ENCODE peak calls at places on chromosome 3, in six cellular contexts. J is sigmoid colon, M is spleen, E is suprapubic skin, I is HCT116, K is SK-N-SH. X is an unnamed sample.
A peak's percentile ranks its signal among the peaks of the same experiment; 100 is the strongest.

GRCh38 chr3:55486857-55487375 is at the start of gene WNT5A:
- DNase-seq in J (peak; percentile 67), M (peak; percentile 79), E (peak; percentile 59), I (no peak), K (peak; percentile 73), X (peak; percentile 91)

GRCh38 chr3:128784228-128784627 is 58.2 kb downstream of the RAB7A start:
- DNase-seq in J (no peak), M (peak; percentile 80), E (no peak), I (no peak), K (peak; percentile 48), X (no peak)

GRCh38 chr3:196631655-196632032 is 7.8 kb upstream of the NRROS start:
- DNase-seq in J (no peak), M (no peak), E (no peak), I (no peak), K (no peak), X (no peak)

GRCh38 chr3:156551261-156551660 is 3.7 kb downstream of the SSR3 start:
- DNase-seq in J (no peak), M (no peak), E (no peak), I (no peak), K (no peak), X (no peak)

GRCh38 chr3:66824450-66824849 is 173.7 kb upstream of the KBTBD8 start:
- DNase-seq in J (no peak), M (no peak), E (no peak), I (no peak), K (no peak), X (no peak)

GRCh38 chr3:50406487-50406886 is 47.2 kb upstream of the TMEM115 start:
- DNase-seq in J (no peak), M (no peak), E (no peak), I (no peak), K (no peak), X (no peak)

GRCh38 chr3:143707848-143708247 is 140.4 kb downstream of the SLC9A9 start:
- DNase-seq in J (no peak), M (no peak), E (no peak), I (no peak), K (no peak), X (no peak)

GRCh38 chr3:46406440-46406785 is 453 bp downstream of the CCR5AS start:
- DNase-seq in J (peak; percentile 68), M (no peak), E (peak; percentile 72), I (no peak), K (no peak), X (peak; percentile 75)

GRCh38 chr3:72957303-72957702 is 39.3 kb upstream of the PPP4R2 start:
- DNase-seq in J (peak; percentile 69), M (no peak), E (no peak), I (no peak), K (no peak), X (no peak)

GRCh38 chr3:50166309-50167019 is 11.3 kb downstream of the SEMA3F start:
- DNase-seq in J (no peak), M (no peak), E (no peak), I (no peak), K (no peak), X (no peak)

GRCh38 chr3:157837341-157837740 is 268.9 kb downstream of the SHOX2 start:
- DNase-seq in J (no peak), M (no peak), E (no peak), I (no peak), K (no peak), X (no peak)

GRCh38 chr3:154181127-154181691 is 60.0 kb downstream of the ARHGEF26 start:
- DNase-seq in J (peak; percentile 63), M (no peak), E (no peak), I (no peak), K (peak; percentile 32), X (peak; percentile 35)

GRCh38 chr3:16906679-16907078 is 21.9 kb downstream of the PLCL2 start:
- DNase-seq in J (no peak), M (no peak), E (no peak), I (no peak), K (no peak), X (no peak)

GRCh38 chr3:114558271-114558670 is 264.4 kb downstream of the TIGIT start:
- DNase-seq in J (no peak), M (no peak), E (no peak), I (no peak), K (no peak), X (no peak)

GRCh38 chr3:9770276-9770812 is 597 bp upstream of the CAMK1 start:
- DNase-seq in J (peak; percentile 97), M (no peak), E (peak; percentile 92), I (no peak), K (peak; percentile 40), X (no peak)
- TF ChIP-seq POLR2AphosphoS5 in J (peak; percentile 19), M (no peak), E (no peak), I (no peak), K (no peak), X (no peak)

GRCh38 chr3:12323237-12323636 is 34.4 kb downstream of the PPARG start:
- DNase-seq in J (no peak), M (no peak), E (no peak), I (no peak), K (no peak), X (no peak)
- H3K36me3 ChIP-seq in J (no peaks in the 10 kb centered on the region), M (no peaks in the 10 kb centered on the region), E (no peaks in the 10 kb centered on the region), I (no peaks in the 10 kb centered on the region), K (no peaks in the 10 kb centered on the region), X (no peaks in the 10 kb centered on the region)

GRCh38 chr3:15331072-15331605 is 1.2 kb downstream of the SH3BP5 start:
- DNase-seq in J (no peak), M (no peak), E (no peak), I (no peak), K (no peak), X (no peak)

GRCh38 chr3:15333957-15334263 is 1.5 kb upstream of the SH3BP5 start:
- DNase-seq in J (no peak), M (no peak), E (no peak), I (no peak), K (no peak), X (no peak)

GRCh38 chr3:15331606-15332404 is 581 bp downstream of the SH3BP5 start:
- DNase-seq in J (peak; percentile 84), M (peak; percentile 91), E (peak; percentile 80), I (no peak), K (peak; percentile 77), X (peak; percentile 50)

GRCh38 chr3:15333099-15333956 is 942 bp upstream of the SH3BP5 start:
- DNase-seq in J (no peak), M (no peak), E (no peak), I (no peak), K (no peak), X (no peak)

DNA sequence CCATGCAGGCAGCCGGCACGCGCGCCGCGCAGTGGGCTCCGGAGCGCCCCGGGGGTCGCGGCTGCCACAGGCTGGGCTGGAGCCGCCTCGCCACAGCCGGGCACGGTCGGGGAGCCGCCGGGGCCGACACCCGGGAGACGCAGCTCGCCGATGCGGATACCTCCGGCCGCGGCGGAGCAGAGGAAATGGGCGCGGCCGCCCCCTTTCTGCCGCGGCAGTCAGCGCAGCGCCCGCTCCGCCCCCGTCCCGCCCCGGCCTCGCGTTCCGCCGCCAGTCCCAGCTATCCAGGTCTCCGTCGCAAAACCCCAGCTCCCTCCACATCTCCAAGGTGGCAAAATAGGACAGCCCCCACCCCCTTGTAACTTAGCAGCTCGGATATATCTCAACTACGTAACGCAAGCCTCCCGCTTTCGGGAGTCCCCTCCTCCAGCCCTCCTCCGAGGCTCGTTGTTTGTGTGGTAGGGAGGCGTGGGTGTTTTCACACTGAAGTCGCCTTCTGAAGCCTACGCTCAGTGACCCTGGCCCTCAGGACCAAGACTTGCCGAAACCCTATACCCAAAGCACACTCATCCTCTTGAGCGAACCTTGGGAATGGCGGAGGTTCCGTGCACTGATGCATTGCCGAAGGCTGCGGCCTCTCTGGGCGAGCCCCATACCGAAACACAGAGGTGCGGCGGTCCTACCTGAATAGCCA is at the start of gene SH3BP5:
- DNase-seq in J (peak; percentile 85), M (peak; percentile 97), E (peak; percentile 85), I (peak; percentile 26), K (peak; percentile 93), X (peak; percentile 96)
- TF ChIP-seq POLR2AphosphoS5 in J (peak; percentile 79), M (peak; percentile 78), E (peak; percentile 10), I (peak; percentile 84), K (peak; percentile 60), X (peak; percentile 20)

GRCh38 chr3:25648925-25649828 is 15.5 kb downstream of the TOP2B start:
- DNase-seq in J (no peak), M (no peak), E (no peak), I (no peak), K (no peak), X (no peak)

GRCh38 chr3:25654576-25654975 is 10.1 kb downstream of the TOP2B start:
- DNase-seq in J (no peak), M (no peak), E (no peak), I (no peak), K (no peak), X (no peak)

GRCh38 chr3:25653322-25653721 is 11.4 kb downstream of the TOP2B start:
- DNase-seq in J (no peak), M (no peak), E (no peak), I (no peak), K (no peak), X (no peak)

GRCh38 chr3:25655659-25656058 is 9.0 kb downstream of the TOP2B start:
- DNase-seq in J (no peak), M (no peak), E (no peak), I (no peak), K (no peak), X (no peak)

GRCh38 chr3:25652921-25653320 is 11.8 kb downstream of the TOP2B start:
- DNase-seq in J (no peak), M (no peak), E (no peak), I (no peak), K (no peak), X (no peak)
- H3K36me3 ChIP-seq in J (no peaks in the 10 kb centered on the region), M (peaks cover 9% of the 10 kb centered on the region), E (no peaks in the 10 kb centered on the region), I (no peaks in the 10 kb centered on the region), K (peaks cover 22% of the 10 kb centered on the region), X (no peaks in the 10 kb centered on the region)

DNA sequence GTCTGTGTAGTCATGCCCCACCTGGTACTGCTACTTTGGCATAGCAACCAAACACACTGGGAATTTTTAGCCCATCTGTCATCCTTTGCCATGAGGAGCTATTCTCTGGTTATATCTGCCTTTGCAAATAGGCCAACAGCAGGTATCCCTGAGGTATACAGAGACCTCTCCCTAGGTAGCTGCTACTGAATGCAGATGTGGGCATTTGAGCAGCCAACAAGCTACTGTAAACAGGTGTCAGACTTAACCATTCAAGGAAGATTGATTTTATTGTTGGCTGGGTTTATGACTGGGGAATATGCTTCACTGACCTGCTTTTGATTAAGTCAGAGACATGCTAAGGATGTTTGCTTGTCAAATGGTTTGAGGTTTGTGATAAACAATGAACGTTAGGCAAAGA is 183.2 kb downstream of the OXSM start:
- DNase-seq in J (no peak), M (no peak), E (no peak), I (no peak), K (no peak), X (no peak)
- TF ChIP-seq POLR2AphosphoS5 in J (no peak), M (no peak), E (no peak), I (no peak), K (no peak), X (no peak)

DNA sequence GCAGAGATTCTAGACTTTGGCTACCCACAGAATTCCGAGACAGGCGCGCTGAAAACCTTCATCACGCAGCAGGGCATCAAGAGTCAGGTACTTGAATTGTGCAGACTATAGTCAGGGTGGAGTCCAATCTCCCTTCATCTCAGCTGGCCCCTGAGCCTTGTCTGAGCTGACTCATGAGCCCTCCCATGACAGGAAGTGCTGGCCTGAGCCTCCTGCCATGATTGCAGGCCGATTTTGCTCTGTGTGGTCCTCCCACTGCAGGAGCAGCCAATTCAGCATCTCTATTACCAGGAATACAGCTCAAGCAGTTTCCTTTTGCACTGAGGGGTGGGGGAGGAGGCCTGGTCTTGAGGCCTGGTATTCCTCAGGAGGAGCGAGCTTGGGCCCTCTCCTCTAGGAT is 5.5 kb downstream of the AP2M1 start:
- DNase-seq in J (no peak), M (no peak), E (no peak), I (no peak), K (no peak), X (no peak)
- H3K36me3 ChIP-seq in J (peaks cover 48% of the 10 kb centered on the region), M (peaks cover 84% of the 10 kb centered on the region), E (peaks cover 75% of the 10 kb centered on the region), I (peaks cover 52% of the 10 kb centered on the region), K (peaks cover 64% of the 10 kb centered on the region), X (peaks cover 53% of the 10 kb centered on the region)

X was measured in upper lobe of left lung.